ENCODE peak calls at places on chromosomes 3 and 15, in eight cellular contexts. S, J, H, D, T, A, F and G are unnamed samples. For H3K4me1, the result is how much of the 10 kb centered on the place peaks cover.

GRCh38 chr3:154398084-154398967 is 31.7 kb downstream of the GPR149 start:
- DNase-seq in S (no peak), J (no peak), H (no peak), D (no peak), T (no peak), A (no peak), F (no peak), G (no peak)

GRCh38 chr3:124207873-124208473 is 216.0 kb upstream of the ROPN1 start:
- DNase-seq in S (no peak), J (no peak), H (no peak), D (no peak), T (no peak), A (no peak), F (no peak), G (no peak)

GRCh38 chr3:152289708-152290107 is 21.0 kb downstream of the MBNL1 start:
- DNase-seq in S (no peak), J (no peak), H (no peak), D (no peak), T (no peak), A (no peak), F (no peak), G (no peak)

GRCh38 chr3:94004301-94004910 is 24.0 kb downstream of the STX19 start:
- DNase-seq in S (no peak), J (no peak), H (no peak), D (no peak), T (no peak), A (peak), F (no peak), G (no peak)

GRCh38 chr3:66468016-66468735 is 32.6 kb downstream of the LRIG1 start:
- DNase-seq in S (no peak), J (no peak), H (no peak), D (no peak), T (no peak), A (no peak), F (no peak), G (no peak)

GRCh38 chr15:72481015-72481659 is 7.0 kb downstream of the ARIH1 start:
- DNase-seq in S (no peak), J (no peak), H (no peak), D (no peak), T (no peak), A (no peak), F (no peak), G (no peak)

GRCh38 chr15:65310431-65311137 is 6.1 kb downstream of the RNU5B-1 start:
- DNase-seq in S (peak), J (no peak), H (no peak), D (no peak), T (no peak), A (no peak), F (no peak), G (peak)

GRCh38 chr15:40064231-40064894 is 25.4 kb upstream of the SRP14 start:
- DNase-seq in S (no peak), J (peak), H (no peak), D (no peak), T (no peak), A (no peak), F (no peak), G (peak)

GRCh38 chr15:59364238-59364637 is 8.4 kb downstream of the MYO1E start:
- DNase-seq in S (no peak), J (no peak), H (no peak), D (no peak), T (no peak), A (no peak), F (no peak), G (no peak)

GRCh38 chr3:45341876-45342275 is 46.5 kb upstream of the LARS2 start:
- DNase-seq in S (no peak), J (no peak), H (no peak), D (no peak), T (no peak), A (no peak), F (no peak), G (no peak)

GRCh38 chr3:46756642-46757041 is 39.0 kb upstream of the PRSS50 start:
- DNase-seq in S (no peak), J (no peak), H (no peak), D (no peak), T (no peak), A (peak), F (no peak), G (no peak)

GRCh38 chr3:128068156-128068620 is 16.0 kb downstream of the SEC61A1 start:
- DNase-seq in S (no peak), J (no peak), H (no peak), D (no peak), T (peak), A (peak), F (no peak), G (peak)

GRCh38 chr15:74402873-74403589 is 30.7 kb downstream of the SEMA7A start:
- DNase-seq in S (peak), J (no peak), H (no peak), D (peak), T (no peak), A (no peak), F (no peak), G (peak)

GRCh38 chr15:61479601-61480000 is 250.5 kb upstream of the RORA start:
- DNase-seq in S (no peak), J (no peak), H (no peak), D (no peak), T (no peak), A (no peak), F (no peak), G (no peak)

GRCh38 chr15:77069521-77070121 is 1.3 kb downstream of the TSPAN3 start:
- DNase-seq in S (peak), J (peak), H (no peak), D (peak), T (no peak), A (peak), F (no peak), G (no peak)

GRCh38 chr15:97902140-97902780 is 58.2 kb upstream of the ARRDC4 start:
- DNase-seq in S (no peak), J (no peak), H (no peak), D (no peak), T (no peak), A (no peak), F (no peak), G (no peak)

GRCh38 chr3:168218600-168218999 is 122.9 kb upstream of the GOLIM4 start:
- DNase-seq in S (no peak), J (no peak), H (no peak), D (no peak), T (no peak), A (no peak), F (no peak), G (no peak)

GRCh38 chr3:21345577-21345976 is 405.4 kb downstream of the ZNF385D start:
- DNase-seq in S (no peak), J (no peak), H (no peak), D (no peak), T (no peak), A (no peak), F (no peak), G (no peak)

GRCh38 chr3:16503191-16503776 is 10.2 kb downstream of the RFTN1 start:
- DNase-seq in S (no peak), J (no peak), H (no peak), D (no peak), T (no peak), A (no peak), F (no peak), G (no peak)

GRCh38 chr3:16088496-16088895 is 86.0 kb upstream of the GALNT15 start:
- DNase-seq in S (no peak), J (no peak), H (no peak), D (no peak), T (no peak), A (no peak), F (no peak), G (no peak)

GRCh38 chr3:189834462-189834861 is 203.3 kb downstream of the TP63 start:
- DNase-seq in S (no peak), J (no peak), H (no peak), D (no peak), T (no peak), A (no peak), F (no peak), G (no peak)

GRCh38 chr3:39024497-39024896 is 27.2 kb downstream of the SCN11A start:
- DNase-seq in S (no peak), J (no peak), H (no peak), D (no peak), T (no peak), A (no peak), F (no peak), G (no peak)

GRCh38 chr3:46517016-46517770 is 19.4 kb downstream of the RTP3 start:
- DNase-seq in S (no peak), J (no peak), H (no peak), D (no peak), T (no peak), A (no peak), F (no peak), G (no peak)

GRCh38 chr3:129616713-129617112 is 10.2 kb upstream of the PLXND1 start:
- DNase-seq in S (peak), J (peak), H (no peak), D (peak), T (no peak), A (no peak), F (no peak), G (no peak)

GRCh38 chr3:14413381-14414071 is 11.1 kb downstream of the SLC6A6 start:
- DNase-seq in S (peak), J (peak), H (no peak), D (no peak), T (no peak), A (peak), F (no peak), G (no peak)

GRCh38 chr15:85583404-85584390 is 203.3 kb downstream of the AKAP13 start:
- DNase-seq in S (peak), J (peak), H (no peak), D (no peak), T (peak), A (no peak), F (no peak), G (no peak)

GRCh38 chr3:185958626-185959025 is 20.8 kb upstream of the TRA2B start:
- DNase-seq in S (no peak), J (no peak), H (no peak), D (peak), T (no peak), A (no peak), F (no peak), G (no peak)

GRCh38 chr15:68796576-68796975 is 24.1 kb downstream of the ANP32A start:
- DNase-seq in S (no peak), J (no peak), H (no peak), D (no peak), T (no peak), A (no peak), F (no peak), G (no peak)
- H3K4me1 ChIP-seq in S (half or more), J (half or more), H (half or more), D (half or more), T (under half), A (under half), F (half or more), G (half or more)

GRCh38 chr3:8444883-8445282 is 56.7 kb upstream of the LMCD1 start:
- DNase-seq in S (no peak), J (no peak), H (no peak), D (no peak), T (no peak), A (no peak), F (no peak), G (no peak)
- H3K4me1 ChIP-seq in S (under half), J (under half), H (under half), D (under half), T (under half), A (under half), F (under half), G (under half)

GRCh38 chr15:41945701-41946100 is 26.7 kb downstream of the EHD4 start:
- DNase-seq in S (no peak), J (no peak), H (no peak), D (no peak), T (no peak), A (no peak), F (no peak), G (no peak)
- H3K4me1 ChIP-seq in S (under half), J (under half), H (under half), D (under half), T (under half), A (under half), F (under half), G (under half)

DNA sequence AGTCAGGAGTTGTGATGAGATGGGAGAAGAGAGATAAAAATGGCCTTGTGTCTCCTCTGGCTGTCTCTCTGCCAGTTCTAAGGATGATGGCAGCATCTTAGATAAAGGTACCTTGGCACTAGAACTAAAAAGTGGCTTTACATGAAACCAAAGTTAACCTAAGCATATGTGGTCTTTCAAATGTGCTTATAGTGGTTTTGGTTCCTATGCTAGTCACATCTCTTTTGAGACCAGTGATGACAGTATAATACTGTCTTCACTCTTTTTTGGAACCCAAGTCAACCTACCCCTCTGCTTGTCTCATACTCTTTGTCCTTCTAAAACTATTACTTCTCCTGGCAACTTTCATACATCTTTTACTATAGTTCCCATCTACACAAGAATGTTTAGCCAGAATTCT is 142.2 kb upstream of the SATB1 start:
- DNase-seq in S (no peak), J (no peak), H (no peak), D (no peak), T (no peak), A (no peak), F (no peak), G (no peak)
- H3K4me1 ChIP-seq in S (under half), J (under half), H (under half), D (under half), T (under half), A (under half), F (under half), G (under half)

GRCh38 chr3:120017692-120018091 is 76.6 kb downstream of the GSK3B start:
- DNase-seq in S (no peak), J (no peak), H (no peak), D (no peak), T (no peak), A (no peak), F (no peak), G (no peak)
- H3K4me1 ChIP-seq in S (half or more), J (under half), H (under half), D (under half), T (under half), A (under half), F (under half), G (half or more)

GRCh38 chr15:90560229-90560771 is 30.6 kb downstream of the CRTC3 start:
- DNase-seq in S (no peak), J (no peak), H (no peak), D (peak), T (no peak), A (peak), F (no peak), G (no peak)

GRCh38 chr15:90557651-90558084 is 27.9 kb downstream of the CRTC3 start:
- DNase-seq in S (peak), J (peak), H (no peak), D (peak), T (no peak), A (peak), F (no peak), G (no peak)

GRCh38 chr15:90558182-90558581 is 28.5 kb downstream of the CRTC3 start:
- DNase-seq in S (no peak), J (no peak), H (no peak), D (peak), T (no peak), A (peak), F (no peak), G (no peak)

GRCh38 chr15:90559119-90559518 is 29.4 kb downstream of the CRTC3 start:
- DNase-seq in S (no peak), J (no peak), H (no peak), D (no peak), T (no peak), A (no peak), F (no peak), G (no peak)

DNA sequence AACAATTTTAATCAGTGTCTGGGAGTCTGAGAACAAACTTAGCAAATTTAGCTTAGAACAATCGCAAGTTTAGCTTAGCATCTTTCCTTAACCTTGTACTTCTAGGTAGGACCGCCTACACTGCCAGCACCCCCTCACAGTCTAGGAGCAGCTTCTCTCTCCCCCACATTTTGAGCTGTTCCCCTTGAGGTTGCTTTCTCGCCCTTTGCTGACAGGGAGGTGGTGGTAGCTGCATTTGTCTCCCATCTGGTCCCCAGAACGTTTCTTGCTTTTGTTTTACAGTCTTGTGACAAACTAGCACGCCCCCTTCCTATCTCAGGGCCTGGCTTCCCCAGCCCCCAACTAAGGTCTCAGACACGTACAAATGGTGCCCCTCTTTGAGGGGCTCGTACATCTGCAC is 27.4 kb downstream of the CRTC3 start:
- DNase-seq in S (no peak), J (no peak), H (no peak), D (no peak), T (no peak), A (peak), F (no peak), G (no peak)
- H3K4me1 ChIP-seq in S (half or more), J (under half), H (under half), D (under half), T (under half), A (under half), F (half or more), G (half or more)

GRCh38 chr3:158768881-158769518 is 32.9 kb upstream of the MFSD1 start:
- DNase-seq in S (no peak), J (no peak), H (no peak), D (no peak), T (no peak), A (peak), F (no peak), G (no peak)
- H3K4me1 ChIP-seq in S (half or more), J (under half), H (under half), D (under half), T (under half), A (under half), F (under half), G (under half)

GRCh38 chr3:29512620-29513019 is 231.7 kb downstream of the RBMS3 start:
- DNase-seq in S (no peak), J (no peak), H (no peak), D (no peak), T (no peak), A (no peak), F (no peak), G (no peak)

GRCh38 chr3:29514912-29515311 is 234.0 kb downstream of the RBMS3 start:
- DNase-seq in S (no peak), J (no peak), H (no peak), D (no peak), T (no peak), A (no peak), F (no peak), G (no peak)

GRCh38 chr3:29515451-29515850 is 234.6 kb downstream of the RBMS3 start:
- DNase-seq in S (no peak), J (no peak), H (no peak), D (no peak), T (no peak), A (no peak), F (no peak), G (no peak)

GRCh38 chr3:29513236-29513635 is 232.4 kb downstream of the RBMS3 start:
- DNase-seq in S (no peak), J (no peak), H (no peak), D (no peak), T (no peak), A (no peak), F (no peak), G (no peak)

DNA sequence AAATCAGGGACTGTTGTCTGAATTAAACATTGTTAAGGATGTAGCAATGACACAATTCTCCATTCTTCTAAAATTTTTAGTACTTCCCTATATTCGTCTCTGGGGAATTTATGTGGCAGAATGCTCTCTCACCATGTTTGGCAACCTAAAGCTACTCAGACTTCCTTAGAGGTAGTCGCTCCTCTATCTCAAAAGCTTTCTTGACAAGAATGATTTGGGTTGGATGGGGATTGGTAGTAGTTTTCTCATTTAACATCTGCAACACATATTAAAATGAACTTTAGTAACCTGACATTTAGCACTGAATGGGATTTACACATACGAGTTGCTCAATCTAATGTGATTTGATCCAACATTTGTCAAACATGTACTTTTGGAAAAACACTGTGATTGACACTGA is 233.3 kb downstream of the RBMS3 start:
- DNase-seq in S (no peak), J (no peak), H (no peak), D (no peak), T (no peak), A (no peak), F (no peak), G (no peak)
- H3K4me1 ChIP-seq in S (under half), J (under half), H (under half), D (under half), T (under half), A (under half), F (under half), G (under half)

GRCh38 chr3:136992091-136992490 is 34.3 kb downstream of the IL20RB start:
- DNase-seq in S (no peak), J (no peak), H (no peak), D (no peak), T (no peak), A (no peak), F (no peak), G (no peak)

GRCh38 chr3:136994772-136995516 is 37.2 kb downstream of the IL20RB start:
- DNase-seq in S (peak), J (peak), H (no peak), D (peak), T (no peak), A (no peak), F (no peak), G (no peak)

GRCh38 chr3:136988651-136989050 is 30.9 kb downstream of the IL20RB start:
- DNase-seq in S (no peak), J (no peak), H (no peak), D (no peak), T (no peak), A (no peak), F (no peak), G (no peak)

GRCh38 chr3:136990826-136991225 is 33.0 kb downstream of the IL20RB start:
- DNase-seq in S (no peak), J (no peak), H (no peak), D (no peak), T (no peak), A (no peak), F (no peak), G (no peak)

DNA sequence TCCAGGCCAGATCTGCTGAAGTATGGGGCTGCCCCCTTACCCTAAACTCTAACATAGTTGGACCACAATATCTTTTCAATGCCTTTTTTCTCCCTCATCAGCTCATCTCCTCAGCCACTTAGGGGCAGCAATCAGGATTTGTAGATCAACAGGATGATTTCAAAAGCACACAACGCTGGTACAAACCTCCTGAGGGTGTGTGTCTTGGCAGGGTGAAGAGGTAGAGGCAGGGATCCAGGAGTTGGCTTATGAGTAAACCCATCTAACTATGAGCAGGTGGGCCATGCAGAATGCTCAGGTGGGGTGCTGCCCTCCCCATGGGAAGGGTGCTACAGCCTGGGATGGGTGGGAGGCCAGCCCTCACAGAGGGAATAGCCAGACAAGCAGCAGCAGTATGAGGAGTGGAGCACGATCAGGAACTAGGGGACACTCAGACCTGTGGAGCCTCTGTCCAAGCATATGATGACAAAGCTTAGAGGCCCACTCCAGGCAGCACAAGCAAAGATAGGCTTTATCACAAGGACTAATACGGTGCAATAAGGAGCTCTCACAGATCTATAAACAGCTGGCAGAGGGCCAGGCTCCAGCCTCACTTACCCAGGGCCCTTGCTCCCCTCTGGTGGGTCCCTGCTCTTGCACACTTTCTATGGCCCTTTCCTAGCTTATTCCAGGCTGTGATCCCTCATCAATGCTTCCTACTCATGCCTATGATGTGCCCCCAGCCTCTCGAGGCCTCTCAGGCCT is 32.2 kb downstream of the IL20RB start:
- DNase-seq in S (no peak), J (no peak), H (no peak), D (peak), T (no peak), A (peak), F (no peak), G (no peak)
- H3K4me1 ChIP-seq in S (under half), J (under half), H (under half), D (under half), T (under half), A (under half), F (under half), G (under half)